ENCODE peak calls at places on chromosomes 6 and 20, in six cellular contexts. Z is HepG2, P is K562, T is upper lobe of left lung, W is A549, M is GM12878. U is an unnamed sample.

GRCh38 chr6:105459049-105459448 is 56.2 kb upstream of the PREP start:
- ATAC-seq in Z (no peak), P (no peak), T (no peak), W (no peak), M (peak; percentile 91), U (no peak)

GRCh38 chr6:162258647-162259046 is 468.9 kb downstream of the PRKN start:
- ATAC-seq in Z (no peak), P (no peak), T (no peak), W (no peak), M (no peak), U (no peak)

GRCh38 chr20:19868383-19868782 is 110.3 kb downstream of the RIN2 start:
- ATAC-seq in Z (no peak), P (no peak), T (peak; percentile 16), W (no peak), M (no peak), U (no peak)

GRCh38 chr20:38649275-38649891 is 47.8 kb downstream of the ARHGAP40 start:
- ATAC-seq in Z (peak; percentile 82), P (peak; percentile 90), T (no peak), W (peak; percentile 85), M (peak; percentile 63), U (no peak)

GRCh38 chr20:52761867-52762266 is 210.3 kb upstream of the TSHZ2 start:
- ATAC-seq in Z (no peak), P (no peak), T (no peak), W (no peak), M (no peak), U (no peak)

GRCh38 chr20:53337419-53338101 is 256.1 kb downstream of the ZNF217 start:
- ATAC-seq in Z (peak; percentile 50), P (no peak), T (no peak), W (no peak), M (no peak), U (no peak)

GRCh38 chr6:18269253-18269652 is 4.9 kb upstream of the DEK start:
- ATAC-seq in Z (peak; percentile 21), P (peak; percentile 20), T (no peak), W (no peak), M (peak; percentile 32), U (no peak)

GRCh38 chr6:43302126-43302525 is 4.1 kb downstream of the SLC22A7 start:
- ATAC-seq in Z (no peak), P (no peak), T (no peak), W (no peak), M (no peak), U (no peak)

GRCh38 chr6:4774715-4775590 is 1.3 kb upstream of the CDYL start:
- ATAC-seq in Z (peak; percentile 33), P (no peak), T (peak; percentile 18), W (peak; percentile 8), M (no peak), U (no peak)

GRCh38 chr20:46811328-46812084 is 83.1 kb upstream of the EYA2 start:
- ATAC-seq in Z (no peak), P (no peak), T (no peak), W (no peak), M (no peak), U (no peak)

GRCh38 chr6:100078509-100078908 is 84.5 kb upstream of the MCHR2 start:
- ATAC-seq in Z (peak; percentile 94), P (peak; percentile 82), T (no peak), W (peak; percentile 96), M (peak; percentile 76), U (no peak)

GRCh38 chr6:91117550-91117949 is 530.7 kb upstream of the MAP3K7 start:
- ATAC-seq in Z (no peak), P (no peak), T (no peak), W (no peak), M (no peak), U (no peak)

GRCh38 chr6:113921299-113921904 is 49.5 kb downstream of the HDAC2 start:
- ATAC-seq in Z (peak; percentile 76), P (peak; percentile 70), T (no peak), W (no peak), M (no peak), U (no peak)

GRCh38 chr6:151661928-151662327 is 145.6 kb upstream of the ESR1 start:
- ATAC-seq in Z (no peak), P (peak; percentile 91), T (no peak), W (peak; percentile 36), M (peak; percentile 61), U (no peak)

GRCh38 chr20:61953037-61953788 is 112.5 kb downstream of the TAF4 start:
- ATAC-seq in Z (no peak), P (no peak), T (no peak), W (no peak), M (no peak), U (no peak)

GRCh38 chr6:11085758-11086435 is 7.7 kb upstream of the SMIM13 start:
- ATAC-seq in Z (no peak), P (no peak), T (no peak), W (no peak), M (no peak), U (no peak)

GRCh38 chr6:150573041-150573681 is 26.5 kb upstream of the PLEKHG1 start:
- ATAC-seq in Z (peak; percentile 89), P (peak; percentile 68), T (no peak), W (no peak), M (no peak), U (peak; percentile 46)

GRCh38 chr6:45655630-45656422 is 278.1 kb upstream of the SUPT3H start:
- ATAC-seq in Z (no peak), P (no peak), T (peak; percentile 68), W (peak; percentile 96), M (no peak), U (no peak)

GRCh38 chr20:13821876-13822275 is 37.0 kb downstream of the NDUFAF5 start:
- ATAC-seq in Z (peak; percentile 26), P (no peak), T (peak; percentile 45), W (no peak), M (no peak), U (no peak)

GRCh38 chr6:36927114-36927513 is 27.4 kb upstream of the PI16 start:
- ATAC-seq in Z (no peak), P (no peak), T (no peak), W (no peak), M (no peak), U (no peak)

GRCh38 chr6:45933855-45934254 is 81.8 kb downstream of the CLIC5 start:
- ATAC-seq in Z (no peak), P (no peak), T (no peak), W (no peak), M (no peak), U (no peak)

GRCh38 chr20:24489193-24489592 is 19.8 kb downstream of the SYNDIG1 start:
- ATAC-seq in Z (no peak), P (no peak), T (no peak), W (no peak), M (no peak), U (no peak)

GRCh38 chr6:25186919-25187318 is 92.3 kb upstream of the CARMIL1 start:
- ATAC-seq in Z (no peak), P (no peak), T (no peak), W (no peak), M (no peak), U (no peak)

GRCh38 chr6:156984178-156984738 is 207.1 kb downstream of the ARID1B start:
- ATAC-seq in Z (no peak), P (no peak), T (peak; percentile 8), W (no peak), M (peak; percentile 58), U (no peak)

GRCh38 chr6:129655334-129655733 is 54.6 kb downstream of the ARHGAP18 start:
- ATAC-seq in Z (no peak), P (no peak), T (no peak), W (no peak), M (no peak), U (no peak)

GRCh38 chr20:47789081-47789998 is 4.1 kb upstream of the SULF2 start:
- ATAC-seq in Z (no peak), P (no peak), T (no peak), W (no peak), M (no peak), U (no peak)

GRCh38 chr20:103456-103855 is 16.0 kb downstream of the DEFB125 start:
- ATAC-seq in Z (no peak), P (no peak), T (no peak), W (no peak), M (no peak), U (no peak)

GRCh38 chr6:113630738-113631535 is 226.2 kb upstream of the MARCKS start:
- ATAC-seq in Z (no peak), P (no peak), T (peak; percentile 78), W (no peak), M (peak; percentile 60), U (peak; percentile 34)

GRCh38 chr20:1323830-1324597 is 4.9 kb downstream of the SDCBP2 start:
- ATAC-seq in Z (no peak), P (no peak), T (no peak), W (no peak), M (no peak), U (no peak)
- H3K4me1 ChIP-seq in Z (peaks cover 55% of the 10 kb centered on the region), P (peaks cover 18% of the 10 kb centered on the region), T (peaks cover 51% of the 10 kb centered on the region), W (peaks cover 34% of the 10 kb centered on the region), M (peaks cover 27% of the 10 kb centered on the region), U (peaks cover 5% of the 10 kb centered on the region)

DNA sequence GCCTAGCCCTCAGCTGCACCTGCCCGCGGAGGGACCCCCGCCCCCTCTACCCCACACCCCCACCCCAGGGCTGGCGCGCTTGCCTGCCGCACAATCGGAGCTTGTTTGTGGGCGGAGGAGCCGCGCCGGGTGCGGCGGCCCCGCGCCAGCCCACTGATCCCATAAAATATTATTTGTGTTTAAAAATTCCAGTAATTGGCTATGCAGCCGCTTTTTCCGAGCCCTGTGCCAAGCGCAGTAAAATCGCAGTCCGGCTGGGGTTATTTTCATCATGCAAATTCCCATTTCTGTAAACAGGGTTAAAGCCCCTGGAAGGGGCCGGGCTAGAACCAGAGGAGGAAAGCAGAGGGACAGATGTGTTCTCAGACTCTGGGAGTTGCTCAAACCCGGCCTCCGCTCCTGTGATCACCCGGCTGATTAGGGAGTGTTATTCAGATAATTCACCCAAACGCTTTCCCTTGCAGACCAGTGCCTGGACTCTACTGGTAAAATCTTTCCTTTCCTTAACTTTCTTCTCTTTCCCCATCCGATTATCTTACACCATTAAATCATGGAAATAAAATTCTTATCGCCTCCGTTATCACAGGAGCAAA is 93.1 kb downstream of the NCR2 start:
- ATAC-seq in Z (no peak), P (no peak), T (peak; percentile 27), W (no peak), M (no peak), U (no peak)
- TF ChIP-seq EP300 in Z (no peak), P (no peak), T (no peak), W (no peak), M (no peak), U (no peak)

DNA sequence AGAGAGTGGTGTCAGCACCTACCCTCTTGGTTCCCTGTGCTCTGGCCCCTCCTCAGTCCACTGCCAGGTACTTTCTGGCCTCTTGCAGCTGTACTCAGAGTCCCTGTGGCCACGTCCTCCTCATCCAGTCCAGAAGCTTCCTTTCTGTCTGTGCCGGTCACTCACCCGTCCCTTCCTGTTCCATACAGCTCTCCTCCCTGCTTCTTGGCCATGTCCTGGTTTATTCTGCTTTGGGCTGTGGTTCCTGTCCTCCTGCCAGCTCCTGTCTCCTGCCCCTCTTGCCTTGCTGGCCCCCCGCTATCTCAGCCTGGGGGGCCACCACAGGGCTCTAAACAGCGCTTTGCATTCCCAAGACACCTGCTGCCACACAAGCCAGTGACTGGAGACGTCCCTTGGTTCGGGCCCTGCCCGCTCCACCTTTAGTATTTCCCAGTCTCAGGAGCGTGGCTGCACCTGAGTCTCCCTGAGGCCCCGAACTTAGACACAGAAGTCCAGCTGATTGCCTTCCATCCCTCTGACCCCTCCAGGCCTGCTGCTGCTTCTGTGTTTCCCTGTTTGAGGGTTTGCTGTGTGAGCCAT is 15.5 kb upstream of the RBM38 start:
- ATAC-seq in Z (no peak), P (no peak), T (peak; percentile 14), W (no peak), M (no peak), U (no peak)
- H3K27ac ChIP-seq in Z (no peak overlapping the region), P (no peak overlapping the region), T (peak overlapping the region; percentile 75), W (no peak overlapping the region), M (no peak overlapping the region), U (no peak overlapping the region)

GRCh38 chr6:34289137-34289536 is 40.3 kb upstream of the SMIM29 start:
- ATAC-seq in Z (no peak), P (no peak), T (no peak), W (no peak), M (no peak), U (no peak)
- H3K4me1 ChIP-seq in Z (no peaks in the 10 kb centered on the region), P (peaks cover 3% of the 10 kb centered on the region), T (peaks cover 27% of the 10 kb centered on the region), W (no peaks in the 10 kb centered on the region), M (peaks cover 27% of the 10 kb centered on the region), U (peaks cover 3% of the 10 kb centered on the region)